ENCODE peak calls at places on chromosomes 7 and 10, in five cellular contexts. One of them, this sample, is unnamed.

GRCh38 chr10:62616885-62617635 is 187.5 kb upstream of the ADO start:
- DNase-seq in GM23338: no peak
- DNase-seq in neural progenitor cell: no peak
- DNase-seq in GM12878: no peak
- DNase-seq in GM23248: no peak
- DNase-seq in this sample: peak; percentile 44

GRCh38 chr7:34184466-34184865 is 279.1 kb downstream of the BMPER start:
- DNase-seq in neural progenitor cell: no peak
- DNase-seq in GM23248: peak; percentile 59
- DNase-seq in GM23338: peak; percentile 41
- DNase-seq in GM12878: no peak
- DNase-seq in this sample: peak; percentile 13

GRCh38 chr10:124629842-124630241 is 114.3 kb downstream of the FAM53B start:
- DNase-seq in GM23248: no peak
- DNase-seq in GM23338: no peak
- DNase-seq in GM12878: no peak
- DNase-seq in neural progenitor cell: no peak
- DNase-seq in this sample: no peak

GRCh38 chr10:76736848-76737495 is 900.6 kb downstream of the KCNMA1 start:
- DNase-seq in GM12878: no peak
- DNase-seq in GM23248: peak; percentile 44
- DNase-seq in neural progenitor cell: no peak
- DNase-seq in GM23338: no peak
- DNase-seq in this sample: no peak

GRCh38 chr7:52273685-52274610 is 761.5 kb upstream of the POM121L12 start:
- DNase-seq in GM23338: peak; percentile 72
- DNase-seq in neural progenitor cell: no peak
- DNase-seq in GM23248: no peak
- DNase-seq in GM12878: no peak
- DNase-seq in this sample: no peak

GRCh38 chr10:131729361-131729760 is 171.4 kb upstream of the PPP2R2D start:
- DNase-seq in neural progenitor cell: peak; percentile 2
- DNase-seq in GM12878: no peak
- DNase-seq in GM23248: no peak
- DNase-seq in GM23338: no peak
- DNase-seq in this sample: no peak

GRCh38 chr7:138549082-138549481 is 89.0 kb downstream of the TRIM24 start:
- DNase-seq in GM23338: no peak
- DNase-seq in neural progenitor cell: no peak
- DNase-seq in GM12878: no peak
- DNase-seq in GM23248: no peak
- DNase-seq in this sample: peak; percentile 5

GRCh38 chr7:23474098-23474828 is 4.0 kb upstream of the IGF2BP3 start:
- DNase-seq in neural progenitor cell: peak; percentile 99
- DNase-seq in GM23248: peak; percentile 99
- DNase-seq in GM23338: peak; percentile 99
- DNase-seq in GM12878: peak; percentile 76
- DNase-seq in this sample: peak; percentile 100

GRCh38 chr10:76301950-76302349 is 870.5 kb downstream of the LRMDA start:
- DNase-seq in GM23248: no peak
- DNase-seq in neural progenitor cell: no peak
- DNase-seq in GM23338: no peak
- DNase-seq in GM12878: no peak
- DNase-seq in this sample: no peak

GRCh38 chr7:89623018-89623672 is 531.1 kb upstream of the STEAP1 start:
- DNase-seq in GM23338: peak; percentile 66
- DNase-seq in neural progenitor cell: peak; percentile 59
- DNase-seq in GM12878: peak; percentile 3
- DNase-seq in GM23248: peak; percentile 65
- DNase-seq in this sample: peak; percentile 58

GRCh38 chr7:135736586-135737305 is 8.8 kb upstream of the SLC13A4 start:
- DNase-seq in GM23338: no peak
- DNase-seq in neural progenitor cell: no peak
- DNase-seq in GM23248: no peak
- DNase-seq in GM12878: no peak
- DNase-seq in this sample: no peak

GRCh38 chr10:110794808-110795207 is 76.9 kb upstream of the PDCD4 start:
- DNase-seq in GM23248: no peak
- DNase-seq in GM23338: no peak
- DNase-seq in GM12878: no peak
- DNase-seq in neural progenitor cell: peak; percentile 78
- DNase-seq in this sample: no peak

GRCh38 chr7:25847331-25848070 is 304.5 kb upstream of the NFE2L3 start:
- DNase-seq in GM12878: no peak
- DNase-seq in GM23338: no peak
- DNase-seq in neural progenitor cell: no peak
- DNase-seq in GM23248: peak; percentile 72
- DNase-seq in this sample: no peak

GRCh38 chr7:138032775-138033174 is 30.9 kb upstream of the CREB3L2 start:
- DNase-seq in GM12878: no peak
- DNase-seq in GM23338: peak; percentile 29
- DNase-seq in GM23248: no peak
- DNase-seq in neural progenitor cell: no peak
- DNase-seq in this sample: no peak

GRCh38 chr10:74029943-74030342 is 32.0 kb downstream of the VCL start:
- DNase-seq in neural progenitor cell: no peak
- DNase-seq in GM23248: no peak
- DNase-seq in GM12878: no peak
- DNase-seq in GM23338: no peak
- DNase-seq in this sample: no peak

GRCh38 chr10:125377368-125377767 is 217.0 kb upstream of the CTBP2 start:
- DNase-seq in GM23338: no peak
- DNase-seq in GM23248: peak; percentile 78
- DNase-seq in neural progenitor cell: no peak
- DNase-seq in GM12878: no peak
- DNase-seq in this sample: no peak

GRCh38 chr10:98172073-98172472 is 37.6 kb downstream of the R3HCC1L start:
- DNase-seq in neural progenitor cell: no peak
- DNase-seq in GM23338: no peak
- DNase-seq in GM12878: no peak
- DNase-seq in GM23248: peak; percentile 65
- DNase-seq in this sample: no peak

GRCh38 chr10:109261231-109261630 is 662.1 kb downstream of the XPNPEP1 start:
- DNase-seq in GM23338: no peak
- DNase-seq in GM12878: no peak
- DNase-seq in neural progenitor cell: no peak
- DNase-seq in GM23248: no peak
- DNase-seq in this sample: no peak

GRCh38 chr10:50582766-50583762 is 40.7 kb downstream of the SGMS1 start:
- DNase-seq in GM23338: no peak
- DNase-seq in GM23248: peak; percentile 18
- DNase-seq in neural progenitor cell: no peak
- DNase-seq in GM12878: no peak
- DNase-seq in this sample: no peak

GRCh38 chr7:23712368-23713284 is 2.6 kb downstream of the STK31 start:
- DNase-seq in GM23248: peak; percentile 84
- DNase-seq in neural progenitor cell: peak; percentile 67
- DNase-seq in GM12878: peak; percentile 3
- DNase-seq in GM23338: peak; percentile 76
- DNase-seq in this sample: peak; percentile 73

GRCh38 chr10:53315709-53316108 is 543.1 kb upstream of the MBL2 start:
- DNase-seq in neural progenitor cell: no peak
- DNase-seq in GM23338: peak; percentile 43
- DNase-seq in GM23248: peak; percentile 41
- DNase-seq in GM12878: no peak
- DNase-seq in this sample: no peak

GRCh38 chr10:83736008-83736407 is 403.3 kb upstream of the GHITM start:
- DNase-seq in GM12878: no peak
- DNase-seq in GM23248: no peak
- DNase-seq in GM23338: no peak
- DNase-seq in neural progenitor cell: no peak
- DNase-seq in this sample: no peak

GRCh38 chr10:84493951-84494848 is 165.8 kb downstream of the CCSER2 start:
- DNase-seq in GM23248: peak; percentile 76
- DNase-seq in neural progenitor cell: no peak
- DNase-seq in GM12878: no peak
- DNase-seq in GM23338: no peak
- DNase-seq in this sample: peak; percentile 21

GRCh38 chr10:112985701-112986510 is 35.9 kb downstream of the TCF7L2 start:
- DNase-seq in neural progenitor cell: no peak
- DNase-seq in GM23248: peak; percentile 78
- DNase-seq in GM12878: peak; percentile 13
- DNase-seq in GM23338: no peak
- DNase-seq in this sample: no peak

GRCh38 chr10:68318331-68319059 is 13.4 kb upstream of the HNRNPH3 start:
- DNase-seq in GM12878: no peak
- DNase-seq in GM23248: no peak
- DNase-seq in neural progenitor cell: no peak
- DNase-seq in GM23338: no peak
- DNase-seq in this sample: no peak

GRCh38 chr7:69250958-69251357 is 347.3 kb upstream of the AUTS2 start:
- DNase-seq in GM23338: no peak
- DNase-seq in neural progenitor cell: no peak
- DNase-seq in GM23248: no peak
- DNase-seq in GM12878: no peak
- DNase-seq in this sample: no peak

GRCh38 chr7:128937647-128938523 is at the start of gene IRF5:
- DNase-seq in GM12878: no peak
- DNase-seq in GM23338: peak; percentile 67
- DNase-seq in neural progenitor cell: peak; percentile 64
- DNase-seq in GM23248: peak; percentile 34
- DNase-seq in this sample: no peak

GRCh38 chr7:137967143-137968018 is 34.5 kb downstream of the CREB3L2 start:
- DNase-seq in neural progenitor cell: peak; percentile 13
- DNase-seq in GM23338: peak; percentile 41
- DNase-seq in GM12878: no peak
- DNase-seq in GM23248: peak; percentile 71
- DNase-seq in this sample: no peak

GRCh38 chr10:60731134-60731883 is 47.0 kb upstream of the CDK1 start:
- DNase-seq in GM23338: no peak
- DNase-seq in neural progenitor cell: no peak
- DNase-seq in GM12878: peak; percentile 8
- DNase-seq in GM23248: no peak
- DNase-seq in this sample: no peak

GRCh38 chr7:127993987-127994386 is 37.2 kb downstream of the LRRC4 start:
- DNase-seq in GM23338: no peak
- DNase-seq in neural progenitor cell: no peak
- DNase-seq in GM23248: no peak
- DNase-seq in GM12878: no peak
- DNase-seq in this sample: no peak

GRCh38 chr7:143126146-143126545 is 5.7 kb upstream of the PIP start:
- DNase-seq in GM23338: no peak
- DNase-seq in neural progenitor cell: no peak
- DNase-seq in GM12878: no peak
- DNase-seq in GM23248: peak; percentile 48
- DNase-seq in this sample: peak; percentile 35
- H3K4me3 ChIP-seq in GM23338: no peak overlapping the region
- H3K4me3 ChIP-seq in neural progenitor cell: no peak overlapping the region
- H3K4me3 ChIP-seq in GM12878: no peak overlapping the region
- H3K4me3 ChIP-seq in GM23248: no peak overlapping the region
- H3K4me3 ChIP-seq in this sample: no peak overlapping the region

GRCh38 chr10:71209324-71210030 is 2.9 kb upstream of the UNC5B start:
- DNase-seq in GM23338: no peak
- DNase-seq in GM12878: no peak
- DNase-seq in GM23248: no peak
- DNase-seq in neural progenitor cell: no peak
- DNase-seq in this sample: no peak
- TF ChIP-seq EZH2 in GM23338: no peak
- TF ChIP-seq EZH2 in GM12878: no peak
- TF ChIP-seq EZH2 in GM23248: no peak
- TF ChIP-seq EZH2 in neural progenitor cell: peak; percentile 15
- TF ChIP-seq EZH2 in this sample: no peak

GRCh38 chr7:101302641-101303101 is 18.9 kb downstream of the IFT22 start:
- DNase-seq in GM23338: peak; percentile 94
- DNase-seq in GM23248: no peak
- DNase-seq in neural progenitor cell: peak; percentile 17
- DNase-seq in GM12878: no peak
- DNase-seq in this sample: no peak
- H3K4me3 ChIP-seq in GM23338: peak overlapping the region; percentile 95
- H3K4me3 ChIP-seq in GM23248: no peak overlapping the region
- H3K4me3 ChIP-seq in neural progenitor cell: no peak overlapping the region
- H3K4me3 ChIP-seq in GM12878: no peak overlapping the region
- H3K4me3 ChIP-seq in this sample: no peak overlapping the region

GRCh38 chr7:43114451-43114765 is 2.0 kb downstream of the HECW1 start:
- DNase-seq in GM12878: no peak
- DNase-seq in neural progenitor cell: no peak
- DNase-seq in GM23248: peak; percentile 11
- DNase-seq in GM23338: peak; percentile 44
- DNase-seq in this sample: no peak

GRCh38 chr7:43113622-43114450 is 1.4 kb downstream of the HECW1 start:
- DNase-seq in GM23338: no peak
- DNase-seq in neural progenitor cell: peak; percentile 20
- DNase-seq in GM12878: no peak
- DNase-seq in GM23248: peak; percentile 54
- DNase-seq in this sample: no peak

GRCh38 chr7:43110790-43111362 is 1.6 kb upstream of the HECW1 start:
- DNase-seq in GM12878: no peak
- DNase-seq in neural progenitor cell: no peak
- DNase-seq in GM23338: no peak
- DNase-seq in GM23248: peak; percentile 14
- DNase-seq in this sample: no peak

GRCh38 chr7:43112088-43112940 is at the start of gene HECW1:
- DNase-seq in GM23338: peak; percentile 76
- DNase-seq in GM23248: peak; percentile 35
- DNase-seq in GM12878: no peak
- DNase-seq in neural progenitor cell: peak; percentile 53
- DNase-seq in this sample: no peak

GRCh38 chr7:43112941-43113621 is 634 bp downstream of the HECW1 start:
- DNase-seq in GM23248: peak; percentile 86
- DNase-seq in GM23338: peak; percentile 85
- DNase-seq in neural progenitor cell: peak; percentile 83
- DNase-seq in GM12878: no peak
- DNase-seq in this sample: peak; percentile 62
- TF ChIP-seq EZH2 in GM23248: no peak
- TF ChIP-seq EZH2 in GM23338: no peak
- TF ChIP-seq EZH2 in neural progenitor cell: no peak
- TF ChIP-seq EZH2 in GM12878: no peak
- TF ChIP-seq EZH2 in this sample: no peak

This sample was measured in A673.